ENCODE peak calls at places on chromosome 18, in eight cellular contexts. O is A549, E is heart right ventricle, N is left ventricle myocardium inferior, K is cardiac muscle cell, P is psoas muscle, D is fibroblast of lung, Q is OCI-LY7. A is an unnamed sample.

GRCh38 chr18:73060666-73061270 is 193.0 kb upstream of the NETO1 start:
- DNase-seq in K (no peak), N (no peak), D (no peak), E (no peak), P (no peak), O (no peak), Q (no peak), A (no peak)

GRCh38 chr18:4510709-4511108 is 55.6 kb upstream of the DLGAP1 start:
- DNase-seq in P (no peak), K (peak; percentile 2), Q (peak; percentile 4), O (no peak), N (no peak), D (peak; percentile 0), E (no peak), A (no peak)

GRCh38 chr18:22314001-22314400 is 103.7 kb downstream of the CTAGE1 start:
- DNase-seq in O (no peak), N (no peak), K (peak; percentile 84), E (no peak), P (no peak), Q (no peak), D (peak; percentile 80), A (no peak)

GRCh38 chr18:63158676-63159291 is 160.8 kb downstream of the BCL2 start:
- DNase-seq in Q (no peak), D (no peak), O (no peak), N (no peak), K (no peak), P (no peak), E (no peak), A (no peak)

GRCh38 chr18:76765649-76766048 is 56.7 kb upstream of the ZNF236 start:
- DNase-seq in Q (no peak), K (no peak), E (no peak), O (no peak), D (peak; percentile 7), N (no peak), P (no peak), A (peak; percentile 39)

GRCh38 chr18:60053747-60054304 is 154.0 kb downstream of the PMAIP1 start:
- DNase-seq in E (no peak), D (peak; percentile 88), O (peak; percentile 72), Q (no peak), K (peak; percentile 76), P (no peak), N (no peak), A (peak; percentile 76)

GRCh38 chr18:29540548-29540947 is 1363.6 kb upstream of the CDH2 start:
- DNase-seq in K (no peak), E (no peak), O (no peak), D (no peak), P (no peak), N (no peak), Q (no peak), A (no peak)

GRCh38 chr18:43213816-43214215 is 63.5 kb downstream of the SYT4 start:
- DNase-seq in Q (no peak), P (no peak), N (no peak), E (no peak), D (no peak), O (no peak), K (no peak), A (no peak)

GRCh38 chr18:21264651-21265050 is 22.6 kb downstream of the GREB1L start:
- DNase-seq in K (peak; percentile 44), D (peak; percentile 8), Q (no peak), O (no peak), N (no peak), P (no peak), E (no peak), A (no peak)

GRCh38 chr18:56233595-56233994 is 404.8 kb downstream of the TXNL1 start:
- DNase-seq in P (no peak), K (peak; percentile 89), Q (no peak), N (no peak), O (no peak), E (no peak), D (peak; percentile 88), A (peak; percentile 25)

GRCh38 chr18:21496277-21496835 is 104.1 kb downstream of the ESCO1 start:
- DNase-seq in P (no peak), Q (no peak), D (no peak), K (no peak), O (no peak), N (no peak), E (no peak), A (no peak)

GRCh38 chr18:33749831-33750230 is 171.8 kb downstream of the ASXL3 start:
- DNase-seq in K (no peak), O (no peak), P (no peak), Q (no peak), N (no peak), E (no peak), D (no peak), A (no peak)

GRCh38 chr18:75681538-75682115 is 254.1 kb upstream of the SMIM21 start:
- DNase-seq in P (no peak), O (no peak), K (no peak), E (no peak), N (no peak), Q (no peak), D (no peak), A (no peak)

GRCh38 chr18:77016936-77017335 is 115.6 kb downstream of the MBP start:
- DNase-seq in D (no peak), Q (no peak), P (no peak), N (no peak), O (no peak), E (no peak), K (no peak), A (no peak)

GRCh38 chr18:710418-711300 is 1.8 kb downstream of the ENOSF1 start:
- DNase-seq in O (no peak), P (no peak), D (no peak), E (no peak), N (no peak), Q (no peak), K (no peak), A (no peak)

GRCh38 chr18:713135-713490 is 683 bp upstream of the ENOSF1 start:
- DNase-seq in E (no peak), K (no peak), O (no peak), N (no peak), P (no peak), D (no peak), Q (no peak), A (no peak)

GRCh38 chr18:711330-711692 is 1.1 kb downstream of the ENOSF1 start:
- DNase-seq in P (no peak), O (no peak), D (no peak), N (no peak), K (no peak), E (no peak), Q (no peak), A (peak; percentile 14)

GRCh38 chr18:712401-713134 is at the start of gene ENOSF1:
- DNase-seq in K (peak; percentile 94), N (peak; percentile 83), O (peak; percentile 74), P (peak; percentile 94), E (peak; percentile 61), D (peak; percentile 80), Q (peak; percentile 78), A (peak; percentile 93)

DNA sequence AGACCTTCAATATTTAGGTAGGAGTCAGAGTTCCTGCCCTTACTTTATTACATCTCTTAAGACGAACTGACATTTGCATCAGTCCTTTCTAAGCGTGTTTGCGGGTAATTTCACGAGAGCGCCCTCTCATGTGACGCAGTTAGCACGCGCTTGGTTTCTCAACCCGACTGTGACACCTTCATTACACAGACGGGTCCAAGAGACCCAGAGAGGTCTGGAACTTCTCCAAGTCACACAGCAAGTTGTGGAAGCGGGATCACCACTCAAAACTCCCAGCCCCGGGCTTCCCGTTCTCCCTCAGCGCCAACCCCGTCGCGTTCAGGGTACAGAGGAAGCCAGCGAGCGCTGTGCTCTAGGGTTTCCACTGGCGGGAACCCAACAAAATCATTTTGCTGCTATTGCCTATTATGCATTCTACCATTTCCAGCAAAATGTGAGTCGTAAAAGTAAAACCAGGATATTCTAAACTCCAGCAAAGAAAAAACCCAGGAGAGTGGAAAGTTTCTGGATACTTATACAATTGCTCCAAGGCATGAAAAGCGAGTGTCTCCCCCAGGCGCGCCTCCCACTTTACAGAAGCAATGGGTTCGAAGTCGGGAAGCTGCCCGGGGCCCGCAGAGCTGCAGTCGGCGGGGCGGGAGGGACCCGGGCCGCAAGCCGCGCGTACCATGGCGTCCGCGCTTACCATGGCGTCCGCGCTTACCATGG is 583 bp downstream of the ENOSF1 start:
- DNase-seq in K (peak; percentile 95), P (peak; percentile 76), Q (peak; percentile 68), E (peak; percentile 54), O (peak; percentile 50), N (peak; percentile 52), D (peak; percentile 96), A (peak; percentile 67)
- TF ChIP-seq CTCF in K (no peak), P (no peak), Q (peak; percentile 44), E (peak; percentile 13), O (peak; percentile 29), N (no peak), D (peak; percentile 1), A (no peak)

GRCh38 chr18:58024139-58024538 is 19.9 kb upstream of the NEDD4L start:
- DNase-seq in K (no peak), O (no peak), E (no peak), D (no peak), N (no peak), Q (no peak), P (no peak), A (no peak)
- H3K27ac ChIP-seq in K (no peak overlapping the region), O (no peak overlapping the region), E (no peak overlapping the region), D (no peak overlapping the region), N (no peak overlapping the region), Q (no peak overlapping the region), P (no peak overlapping the region), A (no peak overlapping the region)

GRCh38 chr18:10142056-10142455 is 228.2 kb downstream of the VAPA start:
- DNase-seq in E (no peak), Q (no peak), O (no peak), K (no peak), P (no peak), N (no peak), D (no peak), A (no peak)

GRCh38 chr18:10143601-10144000 is 229.8 kb downstream of the VAPA start:
- DNase-seq in K (no peak), O (no peak), N (no peak), E (no peak), Q (no peak), D (no peak), P (no peak), A (no peak)

GRCh38 chr18:10140928-10141327 is 227.1 kb downstream of the VAPA start:
- DNase-seq in O (peak; percentile 31), D (peak; percentile 41), K (peak; percentile 44), P (no peak), Q (no peak), N (no peak), E (no peak), A (peak; percentile 38)

GRCh38 chr18:10141559-10141958 is 227.7 kb downstream of the VAPA start:
- DNase-seq in P (no peak), Q (no peak), E (no peak), O (peak; percentile 21), D (no peak), K (no peak), N (no peak), A (no peak)

GRCh38 chr18:10142496-10143160 is 228.8 kb downstream of the VAPA start:
- DNase-seq in Q (no peak), N (no peak), E (no peak), D (peak; percentile 52), K (peak; percentile 54), O (peak; percentile 20), P (no peak), A (peak; percentile 30)
- TF ChIP-seq CTCF in Q (no peak), N (no peak), E (no peak), D (no peak), K (no peak), O (no peak), P (no peak), A (no peak)

DNA sequence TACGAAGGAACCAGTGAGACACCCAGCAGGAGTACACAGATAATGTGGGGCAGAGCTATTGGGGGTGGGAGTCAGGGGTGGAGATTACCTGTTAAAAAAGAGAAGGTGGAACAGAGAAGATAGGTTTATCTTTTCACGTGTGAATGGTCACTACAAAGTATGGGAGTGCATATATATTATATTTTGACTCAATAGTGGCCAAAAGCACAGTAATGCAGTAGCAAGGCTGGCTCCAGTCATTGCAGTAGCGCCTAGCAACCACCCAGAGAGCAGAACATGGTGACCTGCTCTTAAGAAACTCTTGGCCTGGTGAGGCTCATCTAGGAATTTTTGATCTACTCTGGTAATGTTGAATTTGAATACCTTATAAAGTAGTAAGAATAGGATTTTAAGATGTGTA is 1.0 kb downstream of the IMPACT start:
- DNase-seq in N (no peak), O (no peak), P (no peak), Q (no peak), D (peak; percentile 32), K (peak; percentile 33), E (no peak), A (peak; percentile 4)
- H3K27ac ChIP-seq in N (no peak overlapping the region), O (peak overlapping the region; percentile 100), P (no peak overlapping the region), Q (no peak overlapping the region), D (no peak overlapping the region), K (peak overlapping the region; percentile 93), E (no peak overlapping the region), A (no peak overlapping the region)

A was measured in RWPE1.